ENCODE peak calls at places on chromosomes 13 and 19, in four cellular contexts. C is ELR, N is M059J, O is amniotic stem cell. U is an unnamed sample.
A peak's percentile ranks its signal among the peaks of the same experiment; 100 is the strongest.

GRCh38 chr13:23428183-23428528 is 5.3 kb downstream of the SACS start:
- DNase-seq in C (peak; percentile 14), O (no peak), N (peak; percentile 61), U (no peak)

GRCh38 chr19:45446295-45446694 is 21.5 kb upstream of the FOSB start:
- DNase-seq in C (peak; percentile 65), N (peak; percentile 63), O (no peak), U (peak; percentile 60)

GRCh38 chr13:32209670-32210069 is 105.5 kb downstream of the ZAR1L start:
- DNase-seq in C (no peak), N (no peak), O (no peak), U (no peak)

GRCh38 chr19:11699931-11700794 is 38.6 kb downstream of the ZNF823 start:
- DNase-seq in O (peak; percentile 15), N (peak; percentile 43), C (peak; percentile 66), U (peak; percentile 45)

GRCh38 chr19:45130888-45131615 is 29.7 kb downstream of the NKPD1 start:
- DNase-seq in O (no peak), C (peak; percentile 22), N (no peak), U (peak; percentile 48)

GRCh38 chr13:39892731-39893293 is 237.3 kb downstream of the COG6 start:
- DNase-seq in C (no peak), O (no peak), N (peak; percentile 5), U (no peak)

GRCh38 chr13:36526897-36527296 is 94.6 kb downstream of the CCNA1 start:
- DNase-seq in N (no peak), O (no peak), C (no peak), U (peak; percentile 14)

GRCh38 chr13:40189426-40189825 is 477.0 kb downstream of the FOXO1 start:
- DNase-seq in N (no peak), C (no peak), O (no peak), U (no peak)

GRCh38 chr13:106098778-106099177 is 436.7 kb downstream of the EFNB2 start:
- DNase-seq in O (no peak), N (no peak), C (no peak), U (no peak)

GRCh38 chr19:52171321-52172169 is at the start of gene ZNF836:
- DNase-seq in O (no peak), C (peak; percentile 74), N (peak; percentile 78), U (peak; percentile 83)

GRCh38 chr13:48656621-48657020 is 2.9 kb downstream of the CYSLTR2 start:
- DNase-seq in C (no peak), O (no peak), N (no peak), U (no peak)

GRCh38 chr13:42996584-42996983 is 4.5 kb upstream of the EPSTI1 start:
- DNase-seq in O (peak; percentile 37), N (peak; percentile 77), C (peak; percentile 97), U (peak; percentile 91)

GRCh38 chr19:2337329-2337707 is 8.8 kb downstream of the SPPL2B start:
- DNase-seq in C (peak; percentile 26), O (no peak), N (no peak), U (no peak)

GRCh38 chr19:41904118-41904870 is 21.3 kb downstream of the ARHGEF1 start:
- DNase-seq in C (no peak), O (no peak), N (no peak), U (no peak)

GRCh38 chr13:26423634-26424033 is 133.8 kb upstream of the WASF3 start:
- DNase-seq in C (no peak), N (no peak), O (no peak), U (no peak)

GRCh38 chr13:38670627-38671026 is 16.2 kb upstream of the FREM2 start:
- DNase-seq in N (peak; percentile 17), O (no peak), C (no peak), U (peak; percentile 75)

GRCh38 chr13:40230833-40231266 is 435.6 kb downstream of the FOXO1 start:
- DNase-seq in N (peak; percentile 67), O (no peak), C (peak; percentile 6), U (peak; percentile 55)

GRCh38 chr19:7533281-7533819 is 2.2 kb upstream of the PNPLA6 start:
- DNase-seq in N (no peak), O (no peak), C (peak; percentile 53), U (peak; percentile 55)

GRCh38 chr19:21430674-21431073 is 33.7 kb downstream of the ZNF493 start:
- DNase-seq in C (no peak), O (no peak), N (no peak), U (no peak)

GRCh38 chr19:51777570-51778460 is 16.8 kb downstream of the FPR2 start:
- DNase-seq in C (peak; percentile 83), O (peak; percentile 44), N (peak; percentile 77), U (peak; percentile 91)

GRCh38 chr19:57642396-57643046 is 9.6 kb downstream of the ZNF211 start:
- DNase-seq in O (no peak), C (no peak), N (no peak), U (no peak)

GRCh38 chr19:14383898-14384669 is 2.8 kb downstream of the ADGRE5 start:
- DNase-seq in C (peak; percentile 80), O (no peak), N (peak; percentile 76), U (peak; percentile 50)

GRCh38 chr13:39527961-39528720 is 74.9 kb downstream of the LHFPL6 start:
- DNase-seq in C (peak; percentile 98), N (peak; percentile 91), O (peak; percentile 86), U (peak; percentile 76)

GRCh38 chr19:12828494-12828893 is 5.9 kb downstream of the RTBDN start:
- DNase-seq in C (peak; percentile 52), O (no peak), N (peak; percentile 52), U (peak; percentile 70)

GRCh38 chr13:40488869-40489391 is 177.5 kb downstream of the FOXO1 start:
- DNase-seq in C (no peak), O (no peak), N (no peak), U (no peak)

GRCh38 chr19:55289117-55289796 is 5.5 kb downstream of the BRSK1 start:
- DNase-seq in C (peak; percentile 36), N (peak; percentile 24), O (no peak), U (no peak)

GRCh38 chr13:22173605-22174004 is 502.7 kb downstream of the FGF9 start:
- DNase-seq in C (peak; percentile 11), O (no peak), N (no peak), U (no peak)

GRCh38 chr13:75196112-75196855 is 285.7 kb downstream of the TBC1D4 start:
- DNase-seq in N (no peak), C (no peak), O (no peak), U (peak; percentile 29)

GRCh38 chr13:70483599-70484276 is 375.5 kb upstream of the KLHL1 start:
- DNase-seq in O (no peak), N (no peak), C (no peak), U (no peak)

GRCh38 chr19:2487780-2488330 is 11.9 kb downstream of the GADD45B start:
- DNase-seq in C (no peak), N (no peak), O (no peak), U (no peak)

GRCh38 chr13:23509781-23510543 is 60.2 kb upstream of the TNFRSF19 start:
- DNase-seq in C (peak; percentile 90), O (no peak), N (peak; percentile 93), U (peak; percentile 0)

GRCh38 chr13:47463726-47464125 is 537.3 kb downstream of the SUCLA2 start:
- DNase-seq in C (peak; percentile 77), O (no peak), N (peak; percentile 86), U (peak; percentile 16)

GRCh38 chr13:24124789-24125476 is 35.6 kb upstream of the SPATA13 start:
- DNase-seq in C (no peak), N (no peak), O (no peak), U (no peak)

GRCh38 chr19:46622118-46622446 is 2.8 kb downstream of the PTGIR start:
- DNase-seq in C (no peak), N (no peak), O (no peak), U (no peak)

GRCh38 chr19:48873476-48874308 is 1.5 kb downstream of the PPP1R15A start:
- DNase-seq in O (no peak), N (no peak), C (no peak), U (no peak)

GRCh38 chr19:29965529-29965928 is 23.5 kb downstream of the URI1 start:
- DNase-seq in C (peak; percentile 91), N (peak; percentile 38), O (peak; percentile 14), U (no peak)

GRCh38 chr19:49543032-49543431 is 15.2 kb downstream of the RCN3 start:
- DNase-seq in O (no peak), N (no peak), C (no peak), U (no peak)

GRCh38 chr13:77415253-77416127 is 88.6 kb upstream of the MYCBP2 start:
- DNase-seq in C (peak; percentile 2), O (no peak), N (no peak), U (no peak)